ENCODE peak calls at places on chromosomes 16 and 17, in four cellular contexts. One of them, this sample, is unnamed. For H3K4me1, the result is how much of the 10 kb centered on the place peaks cover.

GRCh38 chr17:7260601-7261376 is 1.5 kb downstream of the CLDN7 start:
- DNase-seq in HCT116: no peak
- DNase-seq in HepG2: no peak
- DNase-seq in K562: no peak
- DNase-seq in this sample: no peak

GRCh38 chr16:48300391-48300856 is 53.1 kb upstream of the ABCC11 start:
- DNase-seq in HCT116: peak
- DNase-seq in HepG2: no peak
- DNase-seq in K562: no peak
- DNase-seq in this sample: no peak

GRCh38 chr17:8152112-8152775 is at the start of gene PER1:
- DNase-seq in HCT116: peak
- DNase-seq in HepG2: peak
- DNase-seq in K562: peak
- DNase-seq in this sample: no peak

GRCh38 chr16:2841606-2842339 is 11.7 kb downstream of the ZG16B start:
- DNase-seq in HCT116: no peak
- DNase-seq in HepG2: no peak
- DNase-seq in K562: no peak
- DNase-seq in this sample: no peak

GRCh38 chr16:85401917-85402766 is 211.0 kb upstream of the GSE1 start:
- DNase-seq in HCT116: no peak
- DNase-seq in HepG2: no peak
- DNase-seq in K562: no peak
- DNase-seq in this sample: no peak

GRCh38 chr16:10045291-10045775 is 136.9 kb downstream of the GRIN2A start:
- DNase-seq in HCT116: no peak
- DNase-seq in HepG2: no peak
- DNase-seq in K562: no peak
- DNase-seq in this sample: no peak

GRCh38 chr17:2049333-2050245 is 5.3 kb upstream of the HIC1 start:
- DNase-seq in HCT116: no peak
- DNase-seq in HepG2: no peak
- DNase-seq in K562: peak
- DNase-seq in this sample: no peak

GRCh38 chr17:74235040-74235581 is 21.7 kb downstream of the TTYH2 start:
- DNase-seq in HCT116: no peak
- DNase-seq in HepG2: no peak
- DNase-seq in K562: no peak
- DNase-seq in this sample: no peak

GRCh38 chr17:3626831-3627565 is 9.1 kb downstream of the SHPK start:
- DNase-seq in HCT116: no peak
- DNase-seq in HepG2: no peak
- DNase-seq in K562: no peak
- DNase-seq in this sample: no peak

GRCh38 chr16:1538804-1539520 is 5.5 kb downstream of the TMEM204 start:
- DNase-seq in HCT116: no peak
- DNase-seq in HepG2: no peak
- DNase-seq in K562: no peak
- DNase-seq in this sample: no peak

GRCh38 chr16:23742761-23743160 is 12.1 kb upstream of the CHP2 start:
- DNase-seq in HCT116: no peak
- DNase-seq in HepG2: no peak
- DNase-seq in K562: peak
- DNase-seq in this sample: no peak

GRCh38 chr17:63714550-63715277 is 14.8 kb upstream of the LIMD2 start:
- DNase-seq in HCT116: no peak
- DNase-seq in HepG2: no peak
- DNase-seq in K562: no peak
- DNase-seq in this sample: no peak

GRCh38 chr17:59914274-59914854 is 21.4 kb downstream of the RPS6KB1 start:
- DNase-seq in HCT116: peak
- DNase-seq in HepG2: peak
- DNase-seq in K562: peak
- DNase-seq in this sample: no peak

GRCh38 chr16:24999856-25000447 is 15.2 kb downstream of the ARHGAP17 start:
- DNase-seq in HCT116: no peak
- DNase-seq in HepG2: peak
- DNase-seq in K562: no peak
- DNase-seq in this sample: no peak

GRCh38 chr16:2480948-2481347 is 6.0 kb downstream of the TBC1D24 start:
- DNase-seq in HCT116: no peak
- DNase-seq in HepG2: no peak
- DNase-seq in K562: no peak
- DNase-seq in this sample: no peak

GRCh38 chr16:9978160-9978725 is 204.0 kb downstream of the GRIN2A start:
- DNase-seq in HCT116: no peak
- DNase-seq in HepG2: no peak
- DNase-seq in K562: no peak
- DNase-seq in this sample: no peak

GRCh38 chr17:82497483-82498405 is 21.8 kb upstream of the FOXK2 start:
- DNase-seq in HCT116: no peak
- DNase-seq in HepG2: no peak
- DNase-seq in K562: no peak
- DNase-seq in this sample: no peak

GRCh38 chr17:1573932-1574696 is 11.5 kb upstream of the PITPNA start:
- DNase-seq in HCT116: peak
- DNase-seq in HepG2: peak
- DNase-seq in K562: peak
- DNase-seq in this sample: peak

GRCh38 chr16:48608452-48608851 is 1.5 kb downstream of the N4BP1 start:
- DNase-seq in HCT116: no peak
- DNase-seq in HepG2: no peak
- DNase-seq in K562: no peak
- DNase-seq in this sample: no peak

GRCh38 chr17:50265690-50266306 is 8.5 kb upstream of the TMEM92 start:
- DNase-seq in HCT116: no peak
- DNase-seq in HepG2: no peak
- DNase-seq in K562: no peak
- DNase-seq in this sample: no peak

GRCh38 chr17:61502292-61502691 is 50.1 kb downstream of the TBX4 start:
- DNase-seq in HCT116: no peak
- DNase-seq in HepG2: no peak
- DNase-seq in K562: no peak
- DNase-seq in this sample: no peak

GRCh38 chr17:77045441-77046041 is 95.2 kb upstream of the SEC14L1 start:
- DNase-seq in HCT116: no peak
- DNase-seq in HepG2: no peak
- DNase-seq in K562: no peak
- DNase-seq in this sample: no peak

GRCh38 chr16:75402174-75402820 is 31.0 kb downstream of the CFDP1 start:
- DNase-seq in HCT116: no peak
- DNase-seq in HepG2: no peak
- DNase-seq in K562: no peak
- DNase-seq in this sample: no peak

GRCh38 chr16:88973415-88974050 is 3.5 kb downstream of the CBFA2T3 start:
- DNase-seq in HCT116: no peak
- DNase-seq in HepG2: no peak
- DNase-seq in K562: no peak
- DNase-seq in this sample: no peak

GRCh38 chr16:12356622-12357365 is 380.3 kb downstream of the SNX29 start:
- DNase-seq in HCT116: no peak
- DNase-seq in HepG2: no peak
- DNase-seq in K562: peak
- DNase-seq in this sample: no peak

GRCh38 chr17:72253597-72253996 is 132.8 kb downstream of the SOX9 start:
- DNase-seq in HCT116: no peak
- DNase-seq in HepG2: no peak
- DNase-seq in K562: no peak
- DNase-seq in this sample: no peak

GRCh38 chr16:4572715-4573114 is 16.6 kb downstream of the C16orf96 start:
- DNase-seq in HCT116: no peak
- DNase-seq in HepG2: no peak
- DNase-seq in K562: peak
- DNase-seq in this sample: no peak

GRCh38 chr16:69924777-69925191 is 26.4 kb upstream of the CLEC18A start:
- DNase-seq in HCT116: no peak
- DNase-seq in HepG2: peak
- DNase-seq in K562: no peak
- DNase-seq in this sample: no peak

GRCh38 chr16:68739964-68740627 is 3.0 kb downstream of the CDH1 start:
- DNase-seq in HCT116: no peak
- DNase-seq in HepG2: peak
- DNase-seq in K562: no peak
- DNase-seq in this sample: no peak

GRCh38 chr17:27244019-27244418 is 49.9 kb upstream of the WSB1 start:
- DNase-seq in HCT116: no peak
- DNase-seq in HepG2: no peak
- DNase-seq in K562: no peak
- DNase-seq in this sample: no peak

GRCh38 chr16:85777583-85778310 is 21.6 kb downstream of the EMC8 start:
- DNase-seq in HCT116: no peak
- DNase-seq in HepG2: no peak
- DNase-seq in K562: no peak
- DNase-seq in this sample: no peak

GRCh38 chr17:8387914-8388651 is 5.1 kb upstream of the RPL26 start:
- DNase-seq in HCT116: no peak
- DNase-seq in HepG2: no peak
- DNase-seq in K562: no peak
- DNase-seq in this sample: no peak

GRCh38 chr17:82440991-82441627 is 9.4 kb downstream of the CYBC1 start:
- DNase-seq in HCT116: no peak
- DNase-seq in HepG2: no peak
- DNase-seq in K562: no peak
- DNase-seq in this sample: no peak

GRCh38 chr16:57145046-57145963 is 40.5 kb downstream of the PSME3IP1 start:
- DNase-seq in HCT116: no peak
- DNase-seq in HepG2: no peak
- DNase-seq in K562: peak
- DNase-seq in this sample: no peak

DNA sequence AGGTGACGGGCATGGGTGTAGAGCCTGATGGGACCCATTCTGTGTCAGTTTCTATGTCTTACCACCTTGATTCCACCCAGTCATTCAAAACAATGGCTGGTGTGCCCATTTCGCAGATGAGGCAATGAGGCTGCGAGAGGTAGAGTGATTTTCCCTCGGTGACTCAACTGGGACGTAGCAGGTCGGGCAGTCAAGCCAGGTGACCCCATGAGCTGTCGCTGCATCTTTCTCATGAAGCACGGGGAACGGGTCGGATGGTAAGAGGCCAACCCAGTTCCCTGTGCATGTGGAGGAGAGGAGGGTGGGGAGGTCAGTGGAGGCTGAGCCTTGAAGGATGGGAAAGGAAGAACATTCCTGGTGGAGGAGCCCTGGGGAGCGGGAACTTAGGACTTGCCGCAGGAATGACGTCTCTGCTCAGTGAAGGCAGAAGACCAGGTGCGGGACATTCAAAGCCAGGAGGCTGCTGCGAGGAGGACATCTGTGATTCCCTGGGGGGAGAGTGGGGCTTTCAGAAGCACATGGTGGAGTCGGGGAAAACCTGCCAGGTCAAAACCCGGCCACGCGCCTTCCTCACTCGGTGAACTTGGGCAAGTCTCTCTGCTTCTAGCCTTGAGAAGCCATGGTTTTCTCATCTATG is 1.1 kb downstream of the IL21R start:
- DNase-seq in HCT116: no peak
- DNase-seq in HepG2: no peak
- DNase-seq in K562: no peak
- DNase-seq in this sample: no peak
- H3K4me1 ChIP-seq in HCT116: under half
- H3K4me1 ChIP-seq in HepG2: under half
- H3K4me1 ChIP-seq in K562: under half
- H3K4me1 ChIP-seq in this sample: under half

DNA sequence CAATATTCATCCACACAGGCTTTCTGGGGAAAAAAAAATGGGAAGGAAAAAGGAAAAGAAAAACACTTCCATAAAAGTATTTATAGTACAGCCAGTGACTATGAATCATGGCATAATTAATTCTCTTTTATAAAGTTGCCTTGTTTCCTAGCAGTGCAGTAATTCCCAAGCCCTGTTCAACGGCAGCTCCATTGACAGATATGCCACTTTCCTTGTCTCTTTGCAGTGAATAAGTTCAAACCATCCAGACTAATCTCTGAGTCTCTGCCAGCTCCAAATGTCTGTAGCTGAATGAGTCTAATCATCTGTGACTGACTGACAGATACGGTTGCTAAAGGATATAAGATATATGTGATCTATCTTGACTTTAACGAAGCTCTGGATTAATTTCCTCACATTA is 52.9 kb upstream of the KCNJ16 start:
- DNase-seq in HCT116: no peak
- DNase-seq in HepG2: no peak
- DNase-seq in K562: no peak
- DNase-seq in this sample: no peak
- TF ChIP-seq SIN3A in HCT116: no peak
- TF ChIP-seq SIN3A in HepG2: no peak
- TF ChIP-seq SIN3A in K562: no peak
- TF ChIP-seq SIN3A in this sample: no peak

DNA sequence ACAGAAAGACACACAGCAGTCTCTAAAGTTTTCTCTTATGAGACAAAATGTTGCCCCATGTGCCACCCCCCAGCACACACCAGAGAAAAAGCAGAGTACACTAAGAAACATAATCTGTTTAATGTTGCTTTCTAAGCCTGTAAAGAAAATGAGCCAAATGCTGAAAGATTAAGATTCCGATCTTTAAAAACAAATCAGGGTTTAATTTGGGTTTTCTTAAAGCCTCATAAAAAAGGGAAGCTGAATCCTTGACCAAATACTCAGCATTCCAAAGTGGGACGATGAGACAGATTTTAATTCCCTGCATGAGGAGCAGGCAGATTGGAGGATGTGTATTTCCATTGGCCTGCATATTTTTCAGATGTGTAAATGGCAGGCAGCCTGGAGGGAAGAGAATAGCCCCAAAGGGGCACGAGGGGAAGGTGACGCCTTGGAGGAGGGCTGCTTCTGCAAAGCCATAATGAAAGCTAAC is 118.4 kb downstream of the COPRS start:
- DNase-seq in HCT116: no peak
- DNase-seq in HepG2: no peak
- DNase-seq in K562: no peak
- DNase-seq in this sample: no peak
- TF ChIP-seq POLR2AphosphoS5 in HCT116: no peak
- TF ChIP-seq POLR2AphosphoS5 in HepG2: no peak
- TF ChIP-seq POLR2AphosphoS5 in K562: no peak
- TF ChIP-seq POLR2AphosphoS5 in this sample: no peak

GRCh38 chr17:65092262-65092661 is 35.7 kb upstream of the GNA13 start:
- DNase-seq in HCT116: no peak
- DNase-seq in HepG2: no peak
- DNase-seq in K562: no peak
- DNase-seq in this sample: no peak

GRCh38 chr17:65088621-65089385 is 32.3 kb upstream of the GNA13 start:
- DNase-seq in HCT116: no peak
- DNase-seq in HepG2: no peak
- DNase-seq in K562: no peak
- DNase-seq in this sample: no peak

GRCh38 chr17:65081439-65081838 is 24.9 kb upstream of the GNA13 start:
- DNase-seq in HCT116: no peak
- DNase-seq in HepG2: no peak
- DNase-seq in K562: no peak
- DNase-seq in this sample: no peak

GRCh38 chr17:65085397-65085796 is 28.9 kb upstream of the GNA13 start:
- DNase-seq in HCT116: no peak
- DNase-seq in HepG2: no peak
- DNase-seq in K562: no peak
- DNase-seq in this sample: no peak

GRCh38 chr17:65086465-65086864 is 29.9 kb upstream of the GNA13 start:
- DNase-seq in HCT116: no peak
- DNase-seq in HepG2: no peak
- DNase-seq in K562: no peak
- DNase-seq in this sample: no peak
- H3K4me1 ChIP-seq in HCT116: under half
- H3K4me1 ChIP-seq in HepG2: under half
- H3K4me1 ChIP-seq in K562: under half
- H3K4me1 ChIP-seq in this sample: under half

This sample was measured in Panc1.